ENCODE peak calls at places on chromosomes 5 and 9, in five cellular contexts. G is IMR-90, U is GM12878, Z is A549, O is WTC11. P is an unnamed sample.
A peak's percentile ranks its signal among the peaks of the same experiment; 100 is the strongest.

GRCh38 chr5:108607421-108607820 is 140.3 kb upstream of the FER start:
- DNase-seq in U (no peak), G (no peak), Z (no peak), O (no peak), P (no peak)

GRCh38 chr5:135092476-135092875 is 58.4 kb upstream of the PITX1 start:
- DNase-seq in O (no peak), U (no peak), Z (no peak), G (no peak), P (no peak)

GRCh38 chr9:91949946-91950664 is at the start of gene ROR2:
- DNase-seq in G (peak; percentile 63), Z (peak; percentile 59), O (peak; percentile 86), U (no peak), P (no peak)

GRCh38 chr5:140796718-140797095 is 2.1 kb downstream of the PCDHA2 start:
- DNase-seq in G (no peak), U (no peak), Z (no peak), O (no peak), P (no peak)

GRCh38 chr5:10214036-10214435 is 35.7 kb downstream of the ATPSCKMT start:
- DNase-seq in G (no peak), O (no peak), Z (no peak), U (no peak), P (no peak)

GRCh38 chr9:71858812-71859211 is 52.2 kb downstream of the ABHD17B start:
- DNase-seq in G (peak; percentile 40), O (no peak), Z (no peak), U (peak; percentile 36), P (no peak)

GRCh38 chr9:93509084-93509483 is 55.7 kb upstream of the FAM120AOS start:
- DNase-seq in U (no peak), G (no peak), O (no peak), Z (no peak), P (no peak)

GRCh38 chr9:135101926-135102325 is 14.5 kb downstream of the OLFM1 start:
- DNase-seq in Z (no peak), O (no peak), U (no peak), G (no peak), P (no peak)

GRCh38 chr5:138336952-138337684 is 948 bp upstream of the FAM53C start:
- DNase-seq in U (no peak), O (peak; percentile 77), G (peak; percentile 79), Z (peak; percentile 81), P (no peak)

GRCh38 chr5:178068293-178068692 is 45.0 kb upstream of the N4BP3 start:
- DNase-seq in O (no peak), Z (no peak), U (no peak), G (no peak), P (no peak)

GRCh38 chr9:26747611-26748010 is 145.0 kb downstream of the CAAP1 start:
- DNase-seq in O (no peak), G (no peak), Z (no peak), U (no peak), P (no peak)

GRCh38 chr5:7745882-7746735 is 104.8 kb downstream of the CFAP90 start:
- DNase-seq in U (no peak), Z (peak; percentile 48), O (peak; percentile 88), G (peak; percentile 59), P (peak; percentile 41)

GRCh38 chr9:22308177-22308576 is 138.4 kb upstream of the DMRTA1 start:
- DNase-seq in G (no peak), Z (no peak), O (no peak), U (no peak), P (no peak)

GRCh38 chr9:18569941-18570630 is 96.1 kb downstream of the ADAMTSL1 start:
- DNase-seq in U (no peak), O (no peak), Z (no peak), G (no peak), P (no peak)

GRCh38 chr5:171316258-171317121 is 7.4 kb downstream of the TLX3 start:
- DNase-seq in Z (no peak), U (no peak), G (peak; percentile 20), O (peak; percentile 58), P (no peak)

GRCh38 chr5:132180134-132180745 is 47.4 kb downstream of the P4HA2 start:
- DNase-seq in G (peak; percentile 74), Z (peak; percentile 69), O (no peak), U (no peak), P (peak; percentile 18)

GRCh38 chr5:120139039-120139438 is 325.1 kb upstream of the PRR16 start:
- DNase-seq in G (peak; percentile 99), O (no peak), Z (peak; percentile 31), U (no peak), P (peak; percentile 70)

GRCh38 chr5:56772767-56773166 is 42.6 kb upstream of the MAP3K1 start:
- DNase-seq in Z (no peak), G (no peak), U (no peak), O (no peak), P (no peak)

GRCh38 chr5:151153766-151154272 is 3.8 kb downstream of the ANXA6 start:
- DNase-seq in O (no peak), G (no peak), U (no peak), Z (no peak), P (no peak)

GRCh38 chr9:96219615-96220257 is 82.2 kb downstream of the HSD17B3 start:
- DNase-seq in Z (peak; percentile 31), O (peak; percentile 73), G (no peak), U (no peak), P (no peak)

GRCh38 chr9:131270171-131271015 is 5.9 kb downstream of the FAM78A start:
- DNase-seq in G (no peak), O (no peak), Z (no peak), U (no peak), P (no peak)

GRCh38 chr9:92097997-92098482 is 17.2 kb downstream of the SPTLC1 start:
- DNase-seq in O (peak; percentile 94), U (peak; percentile 70), G (peak; percentile 30), Z (no peak), P (no peak)

DNA sequence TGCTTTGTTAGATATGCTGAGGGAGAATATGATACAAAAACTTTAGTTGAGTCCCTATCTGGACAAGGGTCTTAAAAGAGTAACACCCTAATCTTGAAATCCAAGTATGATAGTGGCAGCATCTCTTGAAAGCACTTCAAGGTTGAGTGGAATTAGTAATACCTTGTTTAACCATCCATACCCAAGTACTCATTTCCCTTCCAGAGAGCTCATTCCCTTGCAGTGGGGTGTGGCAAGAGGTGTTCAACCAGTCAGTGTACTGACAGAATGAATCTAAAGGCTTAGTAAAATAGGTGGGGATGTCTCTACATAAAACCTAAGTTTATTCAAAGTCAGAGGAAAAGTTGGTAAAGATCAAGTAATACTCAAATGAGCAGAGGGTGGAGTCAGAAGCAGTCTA is 28.6 kb downstream of the RAD1 start:
- DNase-seq in U (no peak), Z (no peak), G (no peak), O (no peak), P (no peak)
- TF ChIP-seq USF2 in U (no peak), Z (no peak), G (no peak), O (no peak), P (no peak)

GRCh38 chr9:126796758-126797157 is 8.1 kb upstream of the ZBTB43 start:
- DNase-seq in Z (no peak), U (no peak), G (no peak), O (no peak), P (peak; percentile 17)

GRCh38 chr9:126799051-126799450 is 5.8 kb upstream of the ZBTB43 start:
- DNase-seq in G (no peak), U (no peak), Z (no peak), O (no peak), P (no peak)

GRCh38 chr9:126794441-126794840 is 10.4 kb upstream of the ZBTB43 start:
- DNase-seq in Z (no peak), U (no peak), O (no peak), G (no peak), P (no peak)

GRCh38 chr9:126793686-126794417 is 11.0 kb upstream of the ZBTB43 start:
- DNase-seq in O (no peak), G (no peak), U (no peak), Z (no peak), P (no peak)

GRCh38 chr9:126797903-126798302 is 6.9 kb upstream of the ZBTB43 start:
- DNase-seq in G (no peak), O (no peak), U (no peak), Z (no peak), P (no peak)
- TF ChIP-seq USF2 in G (no peak), O (no peak), U (no peak), Z (no peak), P (no peak)

GRCh38 chr5:4099401-4099800 is 503.8 kb downstream of the IRX1 start:
- DNase-seq in Z (no peak), O (no peak), U (no peak), G (no peak), P (no peak)
- TF ChIP-seq USF2 in Z (no peak), O (no peak), U (no peak), G (no peak), P (no peak)

GRCh38 chr5:6402939-6403338 is 24.6 kb upstream of the MED10 start:
- DNase-seq in U (peak; percentile 24), O (no peak), Z (no peak), G (no peak), P (no peak)

GRCh38 chr5:6403416-6403815 is 25.1 kb upstream of the MED10 start:
- DNase-seq in G (no peak), O (no peak), Z (no peak), U (no peak), P (no peak)

GRCh38 chr5:6399978-6400910 is 21.9 kb upstream of the MED10 start:
- DNase-seq in G (peak; percentile 57), Z (no peak), O (no peak), U (no peak), P (no peak)

GRCh38 chr5:6398570-6399230 is 20.4 kb upstream of the MED10 start:
- DNase-seq in Z (no peak), U (no peak), O (no peak), G (no peak), P (no peak)

DNA sequence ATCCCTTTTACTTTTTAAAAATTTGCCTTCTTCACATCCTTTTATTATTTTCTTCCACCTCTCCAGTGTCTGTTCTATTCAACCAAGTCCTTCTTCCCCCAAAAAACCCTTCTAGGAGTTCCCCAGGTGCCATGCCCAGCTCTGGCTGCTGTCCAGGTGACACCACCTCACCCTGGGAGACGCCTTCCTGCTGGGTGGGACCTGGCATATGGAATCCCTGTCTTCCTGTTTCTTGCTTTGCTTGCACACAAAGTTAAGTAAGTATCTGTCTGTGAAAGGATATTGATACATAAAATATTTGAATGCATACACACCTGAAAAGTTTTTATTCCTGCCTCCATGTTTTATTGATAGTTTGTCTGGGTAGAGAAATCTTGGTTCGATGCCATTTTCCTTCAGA is 23.1 kb upstream of the MED10 start:
- DNase-seq in O (no peak), Z (no peak), G (no peak), U (no peak), P (no peak)
- TF ChIP-seq USF2 in O (no peak), Z (no peak), G (no peak), U (no peak), P (no peak)